ENCODE peak calls at places on chromosome 2, in five cellular contexts. X is lower leg skin, R is neural crest cell, C is IMR-90, L is keratinocyte. Y is an unnamed sample.

GRCh38 chr2:2590796-2591541 is 259.9 kb upstream of the MYT1L start:
- DNase-seq in X (no peak), R (no peak), C (no peak), L (no peak), Y (no peak)

GRCh38 chr2:54908591-54908990 is 141.7 kb downstream of the RTN4 start:
- DNase-seq in X (no peak), R (no peak), C (no peak), L (no peak), Y (no peak)

GRCh38 chr2:49490710-49491109 is 336.4 kb upstream of the FSHR start:
- DNase-seq in X (no peak), R (no peak), C (no peak), L (no peak), Y (peak)

GRCh38 chr2:6866239-6866745 is 585 bp upstream of the CMPK2 start:
- DNase-seq in X (no peak), R (peak), C (peak), L (no peak), Y (peak)

GRCh38 chr2:232571026-232571474 is 20.6 kb downstream of the EIF4E2 start:
- DNase-seq in X (no peak), R (no peak), C (peak), L (no peak), Y (no peak)

GRCh38 chr2:218400167-218400929 is 680 bp downstream of the CTDSP1 start:
- DNase-seq in X (peak), R (no peak), C (no peak), L (no peak), Y (peak)

GRCh38 chr2:118865106-118865505 is 17.7 kb upstream of the EN1 start:
- DNase-seq in X (no peak), R (peak), C (peak), L (no peak), Y (peak)

GRCh38 chr2:224749136-224749535 is 33.0 kb upstream of the CCDC195 start:
- DNase-seq in X (no peak), R (no peak), C (no peak), L (no peak), Y (no peak)

GRCh38 chr2:32835148-32835547 is 111.6 kb upstream of the LTBP1 start:
- DNase-seq in X (no peak), R (no peak), C (no peak), L (no peak), Y (no peak)

GRCh38 chr2:8031370-8031769 is 650.5 kb upstream of the ID2 start:
- DNase-seq in X (no peak), R (no peak), C (no peak), L (no peak), Y (no peak)

GRCh38 chr2:197161738-197162137 is 148.8 kb downstream of the ANKRD44 start:
- DNase-seq in X (no peak), R (no peak), C (no peak), L (no peak), Y (no peak)

GRCh38 chr2:227106845-227107759 is 56.9 kb downstream of the COL4A4 start:
- DNase-seq in X (no peak), R (peak), C (peak), L (no peak), Y (peak)

GRCh38 chr2:68762665-68763064 is 28.1 kb downstream of the ARHGAP25 start:
- DNase-seq in X (no peak), R (no peak), C (peak), L (no peak), Y (no peak)

GRCh38 chr2:9951522-9952285 is at the start of gene GRHL1:
- DNase-seq in X (peak), R (peak), C (peak), L (no peak), Y (peak)

GRCh38 chr2:176677746-176678145 is 408.5 kb downstream of the MTX2 start:
- DNase-seq in X (no peak), R (no peak), C (no peak), L (no peak), Y (no peak)

GRCh38 chr2:9138507-9139085 is 68.0 kb upstream of the ASAP2 start:
- DNase-seq in X (no peak), R (peak), C (no peak), L (no peak), Y (peak)

GRCh38 chr2:150607471-150607870 is 120.0 kb upstream of the RND3 start:
- DNase-seq in X (no peak), R (no peak), C (peak), L (no peak), Y (no peak)

GRCh38 chr2:206392118-206392517 is 51.2 kb upstream of the ADAM23 start:
- DNase-seq in X (no peak), R (peak), C (peak), L (no peak), Y (peak)

GRCh38 chr2:235394278-235394828 is 99.5 kb upstream of the AGAP1 start:
- DNase-seq in X (no peak), R (no peak), C (peak), L (peak), Y (no peak)

GRCh38 chr2:97764559-97765263 is 51.3 kb downstream of the ZAP70 start:
- DNase-seq in X (no peak), R (no peak), C (no peak), L (no peak), Y (no peak)

GRCh38 chr2:64204006-64204632 is 59.9 kb upstream of the PELI1 start:
- DNase-seq in X (no peak), R (peak), C (peak), L (no peak), Y (no peak)

GRCh38 chr2:25165992-25166618 is 2.3 kb downstream of the POMC start:
- DNase-seq in X (no peak), R (no peak), C (no peak), L (no peak), Y (peak)

GRCh38 chr2:47501374-47502200 is 98.6 kb downstream of the MSH2 start:
- DNase-seq in X (no peak), R (no peak), C (peak), L (no peak), Y (no peak)

GRCh38 chr2:235467586-235467985 is 26.3 kb upstream of the AGAP1 start:
- DNase-seq in X (peak), R (no peak), C (peak), L (no peak), Y (no peak)

GRCh38 chr2:60555066-60555793 is 1.8 kb upstream of the BCL11A start:
- DNase-seq in X (peak), R (peak), C (peak), L (no peak), Y (peak)

GRCh38 chr2:15058628-15059157 is 426.2 kb downstream of the LRATD1 start:
- DNase-seq in X (no peak), R (no peak), C (no peak), L (no peak), Y (no peak)

GRCh38 chr2:144480257-144480656 is 39.7 kb downstream of the ZEB2 start:
- DNase-seq in X (no peak), R (no peak), C (peak), L (no peak), Y (no peak)

GRCh38 chr2:33320573-33320972 is 155.9 kb upstream of the RASGRP3 start:
- DNase-seq in X (no peak), R (no peak), C (no peak), L (no peak), Y (no peak)

GRCh38 chr2:238929242-238930081 is 81.6 kb downstream of the TWIST2 start:
- DNase-seq in X (peak), R (no peak), C (peak), L (no peak), Y (no peak)

GRCh38 chr2:239193426-239193825 is 207.4 kb downstream of the HDAC4 start:
- DNase-seq in X (peak), R (no peak), C (no peak), L (no peak), Y (no peak)

GRCh38 chr2:8132371-8132831 is 549.5 kb upstream of the ID2 start:
- DNase-seq in X (no peak), R (no peak), C (no peak), L (no peak), Y (no peak)

GRCh38 chr2:231674587-231675334 is 33.6 kb upstream of the PTMA start:
- DNase-seq in X (peak), R (peak), C (peak), L (no peak), Y (peak)

GRCh38 chr2:28952806-28953190 is 28.3 kb upstream of the TOGARAM2 start:
- DNase-seq in X (no peak), R (no peak), C (no peak), L (no peak), Y (no peak)

GRCh38 chr2:28956890-28957289 is 24.2 kb upstream of the TOGARAM2 start:
- DNase-seq in X (no peak), R (peak), C (no peak), L (no peak), Y (no peak)

GRCh38 chr2:28958689-28959088 is 22.4 kb upstream of the TOGARAM2 start:
- DNase-seq in X (peak), R (peak), C (peak), L (no peak), Y (peak)

GRCh38 chr2:28955492-28955891 is 25.6 kb upstream of the TOGARAM2 start:
- DNase-seq in X (no peak), R (no peak), C (no peak), L (no peak), Y (no peak)

DNA sequence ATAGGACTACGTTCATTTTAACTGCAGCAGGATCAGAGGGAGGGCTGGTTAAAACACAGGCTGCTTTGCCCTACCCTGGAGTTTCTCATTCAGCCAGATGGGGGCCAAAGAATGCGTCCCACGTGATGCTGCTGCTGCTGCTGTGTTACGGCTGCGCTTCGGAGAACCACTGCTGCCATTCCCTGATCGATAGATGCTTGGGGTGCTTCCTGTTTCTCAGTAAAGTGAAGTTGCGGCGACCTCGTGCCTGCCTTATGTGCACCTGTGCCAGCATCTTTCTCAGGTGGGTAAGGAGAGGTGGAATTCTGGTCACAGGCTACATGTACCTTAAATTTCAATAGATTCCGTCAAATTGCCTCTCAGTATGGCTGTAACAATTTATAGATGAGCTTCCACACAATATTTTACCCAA is 24.7 kb upstream of the TOGARAM2 start:
- DNase-seq in X (no peak), R (peak), C (no peak), L (no peak), Y (peak)
- TF ChIP-seq CTCF in X (no peak), R (peak), C (peak), L (no peak), Y (peak)

GRCh38 chr2:129192117-129192516 is 787.3 kb upstream of the RAB6C start:
- DNase-seq in X (no peak), R (no peak), C (no peak), L (no peak), Y (no peak)
- TF ChIP-seq CTCF in X (no peak), R (no peak), C (no peak), L (no peak), Y (peak)

GRCh38 chr2:86375623-86376022 is 38.2 kb upstream of the REEP1 start:
- DNase-seq in X (no peak), R (no peak), C (no peak), L (no peak), Y (no peak)

GRCh38 chr2:86371482-86372002 is 34.1 kb upstream of the REEP1 start:
- DNase-seq in X (no peak), R (no peak), C (no peak), L (no peak), Y (no peak)

GRCh38 chr2:86370579-86370978 is 33.2 kb upstream of the REEP1 start:
- DNase-seq in X (no peak), R (no peak), C (no peak), L (no peak), Y (no peak)

GRCh38 chr2:86372133-86372532 is 34.7 kb upstream of the REEP1 start:
- DNase-seq in X (no peak), R (no peak), C (no peak), L (no peak), Y (no peak)

DNA sequence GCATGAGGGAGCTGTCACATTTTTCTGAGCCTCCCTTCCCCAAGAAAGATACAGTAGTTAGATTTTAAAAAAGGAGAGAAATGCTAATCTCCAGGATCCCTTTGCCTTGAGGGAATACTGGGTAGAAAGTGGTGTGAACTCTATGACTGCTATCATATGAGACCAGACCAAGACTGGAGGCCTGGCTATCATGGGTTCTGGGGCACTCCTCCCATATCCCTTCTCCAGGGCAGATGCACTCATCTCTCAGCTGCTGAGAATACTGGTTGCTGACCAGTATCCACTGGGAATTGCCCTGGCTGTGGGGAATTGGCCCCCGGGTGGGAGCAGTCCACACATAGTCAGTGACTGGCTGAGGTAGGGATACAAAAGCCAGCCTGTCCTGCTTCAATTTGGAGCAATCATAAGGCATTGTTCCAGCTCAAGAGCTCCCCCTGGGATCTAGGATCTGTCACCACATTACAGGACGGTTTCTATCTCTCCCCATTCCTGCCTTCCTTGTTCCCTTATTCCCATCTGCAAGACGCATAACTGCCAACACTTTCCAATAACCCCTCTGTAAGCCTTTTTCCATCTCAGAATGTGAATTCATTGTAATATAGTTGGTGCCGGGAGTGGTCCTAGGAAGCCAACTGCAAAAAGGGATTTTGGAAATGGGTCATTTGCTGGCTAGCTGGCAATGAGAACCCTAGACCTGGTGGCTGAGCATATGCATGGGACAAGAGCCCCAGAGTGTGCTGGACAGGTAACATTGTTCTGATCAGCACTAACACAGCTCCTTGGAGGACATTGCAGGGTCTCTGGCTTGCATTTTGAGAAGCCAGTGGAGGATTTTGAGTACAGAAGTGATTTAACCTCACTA is 35.4 kb upstream of the REEP1 start:
- DNase-seq in X (no peak), R (peak), C (peak), L (no peak), Y (peak)
- TF ChIP-seq CTCF in X (no peak), R (peak), C (peak), L (peak), Y (peak)

GRCh38 chr2:151918308-151918707 is 90.1 kb upstream of the ARL5A start:
- DNase-seq in X (no peak), R (no peak), C (no peak), L (no peak), Y (no peak)
- TF ChIP-seq CTCF in X (no peak), R (no peak), C (no peak), L (no peak), Y (no peak)

DNA sequence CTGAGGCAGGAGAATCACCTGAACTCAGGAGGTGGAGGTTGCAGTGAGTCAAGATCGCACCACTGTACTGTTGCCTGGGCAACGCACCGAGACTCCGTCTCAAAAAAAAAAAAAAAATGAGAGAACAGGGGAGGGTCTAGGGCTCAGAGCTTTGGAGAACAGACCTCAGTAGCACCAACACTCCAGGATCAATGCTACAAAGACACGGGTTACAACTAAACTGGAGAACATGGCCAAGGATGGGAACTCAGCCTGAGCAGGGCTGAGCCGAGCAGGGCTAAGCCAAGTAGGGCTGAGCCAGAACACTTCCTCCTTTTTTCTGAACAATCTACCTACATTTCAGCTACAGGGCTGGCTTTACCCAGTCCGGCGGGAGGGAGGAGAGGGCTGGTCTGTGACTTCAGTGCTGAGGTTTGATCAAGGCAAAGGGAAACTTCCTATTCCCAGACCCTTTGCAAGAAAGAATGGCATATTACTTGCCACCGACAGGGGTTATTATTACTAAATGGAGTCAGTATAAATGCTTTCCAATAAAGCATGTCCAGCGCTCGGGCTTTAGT is 2.9 kb upstream of the CASP8 start:
- DNase-seq in X (no peak), R (no peak), C (peak), L (no peak), Y (no peak)
- TF ChIP-seq CTCF in X (no peak), R (no peak), C (no peak), L (no peak), Y (no peak)

DNA sequence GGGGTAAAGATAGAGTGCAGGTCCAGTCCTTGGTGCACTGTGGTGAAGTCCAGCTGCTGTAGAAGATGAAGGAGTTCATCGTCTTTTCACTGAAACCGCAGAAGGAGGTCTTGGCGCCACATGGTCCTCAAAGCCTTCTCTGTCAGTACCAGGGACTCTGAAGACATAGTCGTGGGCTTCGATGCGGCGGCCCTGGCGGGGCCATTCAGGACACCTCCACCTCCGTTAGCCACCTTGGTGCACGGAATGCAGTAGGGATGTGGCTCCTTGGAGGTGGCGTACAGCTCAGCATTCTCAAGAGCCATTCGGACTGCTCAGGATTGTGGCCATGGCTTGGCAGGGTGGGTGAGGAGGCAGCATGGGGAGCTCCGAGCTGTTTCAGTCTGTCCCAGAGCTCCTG is 418.8 kb downstream of the SUCLG1 start:
- DNase-seq in X (no peak), R (no peak), C (no peak), L (no peak), Y (no peak)
- TF ChIP-seq CTCF in X (no peak), R (no peak), C (no peak), L (no peak), Y (no peak)

Y was measured in nephron progenitor cell.